ENCODE peak calls at places on chromosomes 4 and X, in eight cellular contexts. P, G, Q, K, E, V, W and B are unnamed samples.

GRCh38 chrX:66632473-66632872 is 6.4 kb downstream of the EDA2R start:
- DNase-seq in P (no peak), G (no peak), Q (no peak), K (no peak), E (no peak), V (no peak), W (no peak), B (no peak)

GRCh38 chr4:112881842-112882241 is 167.6 kb upstream of the ANK2 start:
- DNase-seq in P (no peak), G (peak), Q (no peak), K (no peak), E (no peak), V (no peak), W (no peak), B (no peak)

GRCh38 chr4:26826721-26827120 is 33.9 kb upstream of the STIM2 start:
- DNase-seq in P (no peak), G (no peak), Q (no peak), K (peak), E (peak), V (no peak), W (no peak), B (peak)

GRCh38 chrX:23493941-23494374 is 159.3 kb downstream of the PTCHD1 start:
- DNase-seq in P (no peak), G (peak), Q (no peak), K (peak), E (no peak), V (no peak), W (no peak), B (peak)

GRCh38 chr4:114924311-114924710 is 189.1 kb downstream of the NDST4 start:
- DNase-seq in P (no peak), G (no peak), Q (no peak), K (no peak), E (no peak), V (no peak), W (no peak), B (no peak)

GRCh38 chr4:145829629-145830395 is 108.8 kb downstream of the ZNF827 start:
- DNase-seq in P (no peak), G (no peak), Q (no peak), K (no peak), E (peak), V (no peak), W (no peak), B (peak)

GRCh38 chrX:9928083-9928482 is 39.1 kb upstream of the CLDN34 start:
- DNase-seq in P (no peak), G (peak), Q (no peak), K (no peak), E (no peak), V (no peak), W (no peak), B (no peak)

GRCh38 chr4:152112887-152113286 is 352.1 kb upstream of the GATB start:
- DNase-seq in P (no peak), G (no peak), Q (no peak), K (no peak), E (peak), V (no peak), W (no peak), B (no peak)

GRCh38 chrX:43108828-43109227 is 330.9 kb upstream of the PPP1R2C start:
- DNase-seq in P (no peak), G (no peak), Q (no peak), K (no peak), E (no peak), V (no peak), W (no peak), B (peak)

GRCh38 chr4:83552924-83553323 is 17.0 kb downstream of the GPAT3 start:
- DNase-seq in P (no peak), G (no peak), Q (no peak), K (no peak), E (no peak), V (peak), W (no peak), B (peak)

GRCh38 chr4:47031713-47032404 is 492 bp downstream of the GABRB1 start:
- DNase-seq in P (no peak), G (peak), Q (no peak), K (no peak), E (no peak), V (no peak), W (no peak), B (peak)

GRCh38 chr4:6885953-6886557 is 23.6 kb upstream of the TBC1D14 start:
- DNase-seq in P (no peak), G (peak), Q (no peak), K (peak), E (no peak), V (no peak), W (no peak), B (peak)

GRCh38 chr4:7206856-7207567 is 14.7 kb downstream of the SORCS2 start:
- DNase-seq in P (no peak), G (peak), Q (peak), K (peak), E (no peak), V (peak), W (no peak), B (no peak)

GRCh38 chrX:13287816-13288215 is 32.0 kb downstream of the ATXN3L start:
- DNase-seq in P (no peak), G (no peak), Q (no peak), K (no peak), E (no peak), V (no peak), W (no peak), B (no peak)